ENCODE peak calls at places on chromosomes 11 and 22, in nine cellular contexts. T, V, B, R, Z, H, U, A and O are unnamed samples.

GRCh38 chr22:37566329-37566837 is 6.1 kb downstream of the CDC42EP1 start:
- DNase-seq in T (no peak), V (no peak), B (no peak), R (no peak), Z (peak; percentile 37), H (no peak), U (no peak), A (no peak), O (no peak)

GRCh38 chr11:46414899-46415298 is 23.3 kb upstream of the CHRM4 start:
- DNase-seq in T (no peak), V (no peak), B (no peak), R (no peak), Z (no peak), H (no peak), U (no peak), A (no peak), O (no peak)

GRCh38 chr22:42745118-42745517 is 24.4 kb upstream of the A4GALT start:
- DNase-seq in T (no peak), V (peak; percentile 75), B (no peak), R (no peak), Z (no peak), H (peak; percentile 44), U (no peak), A (peak; percentile 43), O (peak; percentile 73)

GRCh38 chr11:10385696-10386095 is 69.4 kb upstream of the AMPD3 start:
- DNase-seq in T (peak; percentile 83), V (peak; percentile 49), B (peak; percentile 76), R (no peak), Z (no peak), H (no peak), U (no peak), A (peak; percentile 85), O (peak; percentile 95)

GRCh38 chr11:8060801-8061554 is 20.0 kb upstream of the TUB start:
- DNase-seq in T (no peak), V (peak; percentile 94), B (peak; percentile 46), R (no peak), Z (no peak), H (peak; percentile 72), U (no peak), A (no peak), O (peak; percentile 70)

GRCh38 chr11:35779409-35779808 is 116.8 kb downstream of the TRIM44 start:
- DNase-seq in T (no peak), V (no peak), B (no peak), R (no peak), Z (no peak), H (no peak), U (no peak), A (no peak), O (no peak)

GRCh38 chr11:102012946-102013345 is 34.3 kb upstream of the CFAP300 start:
- DNase-seq in T (no peak), V (no peak), B (no peak), R (no peak), Z (no peak), H (no peak), U (no peak), A (no peak), O (no peak)

GRCh38 chr11:10878408-10879214 is 20.8 kb upstream of the ZBED5 start:
- DNase-seq in T (no peak), V (peak; percentile 72), B (no peak), R (peak; percentile 70), Z (no peak), H (peak; percentile 31), U (peak; percentile 89), A (peak; percentile 81), O (peak; percentile 74)

GRCh38 chr11:95996621-95997020 is 72.7 kb upstream of the MTMR2 start:
- DNase-seq in T (no peak), V (no peak), B (no peak), R (no peak), Z (no peak), H (no peak), U (no peak), A (peak; percentile 67), O (peak; percentile 80)

GRCh38 chr11:103110406-103110805 is 1.2 kb downstream of the DYNC2H1 start:
- DNase-seq in T (no peak), V (peak; percentile 56), B (no peak), R (no peak), Z (no peak), H (peak; percentile 59), U (no peak), A (peak; percentile 73), O (peak; percentile 63)

GRCh38 chr11:33559567-33559966 is 141.1 kb downstream of the C11orf91 start:
- DNase-seq in T (no peak), V (no peak), B (no peak), R (no peak), Z (no peak), H (no peak), U (no peak), A (no peak), O (no peak)
- TF ChIP-seq CTCF in T (no peak), V (no peak), B (no peak), R (no peak), Z (no peak), H (no peak), U (no peak), A (no peak), O (no peak)

GRCh38 chr11:106581399-106581798 is 436.9 kb downstream of the GUCY1A2 start:
- DNase-seq in T (no peak), V (no peak), B (no peak), R (no peak), Z (no peak), H (no peak), U (no peak), A (peak; percentile 30), O (no peak)
- H3K4me3 ChIP-seq in T (no peak overlapping the region), V (no peak overlapping the region), B (no peak overlapping the region), R (no peak overlapping the region), Z (no peak overlapping the region), H (no peak overlapping the region), U (no peak overlapping the region), A (no peak overlapping the region), O (no peak overlapping the region)

GRCh38 chr22:20589614-20590476 is 82.4 kb downstream of the MED15 start:
- DNase-seq in T (no peak), V (no peak), B (no peak), R (no peak), Z (peak; percentile 13), H (no peak), U (no peak), A (no peak), O (no peak)

GRCh38 chr22:20588843-20589581 is 81.6 kb downstream of the MED15 start:
- DNase-seq in T (no peak), V (no peak), B (no peak), R (no peak), Z (peak; percentile 19), H (no peak), U (no peak), A (no peak), O (no peak)

GRCh38 chr22:20591660-20592310 is 84.4 kb downstream of the MED15 start:
- DNase-seq in T (no peak), V (peak; percentile 13), B (peak; percentile 32), R (peak; percentile 63), Z (no peak), H (peak; percentile 71), U (no peak), A (peak; percentile 75), O (peak; percentile 26)

GRCh38 chr22:20591295-20591645 is 83.9 kb downstream of the MED15 start:
- DNase-seq in T (no peak), V (no peak), B (no peak), R (no peak), Z (no peak), H (no peak), U (no peak), A (no peak), O (no peak)

DNA sequence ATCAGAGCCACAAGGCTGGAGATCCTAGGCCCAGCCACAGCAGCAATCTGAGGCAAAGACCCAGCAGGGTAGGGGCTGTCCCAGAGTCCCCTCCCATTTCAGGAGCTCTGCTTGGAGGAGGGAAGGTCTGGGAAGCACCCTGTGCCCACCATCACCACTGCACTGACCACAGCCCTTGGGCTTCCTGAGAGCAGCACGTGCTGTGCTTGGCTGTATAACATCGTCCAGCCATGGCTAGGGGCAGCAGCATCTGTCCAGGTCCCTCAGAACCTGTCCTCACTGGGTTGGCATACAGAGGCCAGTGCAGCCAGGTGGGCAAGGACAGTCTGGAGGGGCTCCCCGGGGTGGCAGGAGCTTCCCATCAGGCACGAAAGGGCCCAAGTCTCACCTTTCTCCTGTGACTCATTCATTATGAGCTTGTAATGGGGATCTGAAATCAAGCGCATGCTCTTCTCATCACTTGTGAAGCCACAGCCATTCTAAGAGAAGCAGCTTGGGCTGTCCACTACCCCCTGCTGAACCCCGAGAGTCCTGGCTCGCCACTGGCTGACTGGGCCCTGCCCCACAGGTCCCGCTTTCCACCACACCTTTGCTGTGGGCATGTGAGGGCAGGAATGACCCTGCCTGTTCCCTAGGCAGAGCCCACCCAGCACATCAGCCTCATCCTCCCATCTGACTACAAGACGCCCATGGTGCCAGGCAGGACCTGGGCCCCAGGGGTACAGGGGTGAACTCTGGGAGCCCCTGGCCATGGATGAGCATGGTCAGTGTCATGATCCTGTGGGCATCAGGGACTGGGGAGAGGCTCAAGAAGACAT is 83.3 kb downstream of the MED15 start:
- DNase-seq in T (no peak), V (no peak), B (no peak), R (no peak), Z (no peak), H (no peak), U (no peak), A (no peak), O (no peak)
- TF ChIP-seq CTCF in T (no peak), V (no peak), B (no peak), R (no peak), Z (no peak), H (no peak), U (no peak), A (no peak), O (no peak)

DNA sequence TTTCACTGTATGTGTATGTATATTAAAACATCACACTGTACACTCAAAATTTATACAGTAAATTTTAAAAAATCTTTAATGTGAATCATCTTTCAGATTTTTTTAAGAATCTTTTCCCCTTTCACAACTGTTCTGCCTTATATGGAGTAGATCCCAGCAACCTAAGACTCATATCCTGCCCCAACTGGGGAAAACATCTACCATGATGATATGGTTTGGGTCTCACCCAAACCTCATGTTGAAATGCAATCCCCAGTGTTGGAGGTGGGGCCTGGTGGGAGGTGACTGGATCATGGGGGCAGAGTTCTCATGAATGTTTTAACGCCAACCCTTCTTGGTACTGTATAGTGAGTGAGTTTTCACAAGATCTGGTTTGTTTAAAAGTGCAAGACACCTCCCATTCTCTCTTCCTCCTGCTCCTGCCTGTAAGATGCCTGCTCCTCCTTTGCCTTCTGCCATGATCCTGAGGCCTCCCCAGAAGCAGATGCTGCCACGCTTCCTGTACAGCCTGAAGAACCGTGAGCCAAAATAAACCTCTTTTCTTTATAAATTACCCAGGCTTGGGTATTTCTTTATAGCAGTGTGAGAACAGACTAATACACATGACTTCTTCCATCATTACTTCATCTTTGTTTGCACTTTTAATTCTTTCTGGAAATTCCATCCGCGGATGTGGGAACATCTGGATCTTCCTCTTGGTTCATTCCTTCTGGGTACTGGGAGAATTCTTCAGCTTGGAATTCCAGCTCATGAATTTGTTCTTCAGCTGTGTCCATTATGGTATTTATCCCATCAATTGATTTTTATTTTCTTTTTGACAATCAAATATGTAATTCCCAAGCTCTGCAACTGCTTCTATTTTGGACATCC is 36.9 kb downstream of the LINC01488 start:
- DNase-seq in T (no peak), V (peak; percentile 94), B (peak; percentile 86), R (no peak), Z (no peak), H (peak; percentile 80), U (no peak), A (peak; percentile 93), O (peak; percentile 93)
- H3K4me3 ChIP-seq in T (no peak overlapping the region), V (no peak overlapping the region), B (no peak overlapping the region), R (no peak overlapping the region), Z (no peak overlapping the region), H (no peak overlapping the region), U (no peak overlapping the region), A (no peak overlapping the region), O (no peak overlapping the region)